ENCODE peak calls at places on chromosomes 12 and 14, in ten cellular contexts. E is activated T-cell treated with anti-CD3 and anti-CD28 coated beads for 1 hour; L is right cardiac atrium; T is esophagus squamous epithelium; U is cardiac fibroblast; C is amniotic stem cell; I is activated CD4-positive, alpha-beta T cell treated with anti-CD3 and anti-CD28 coated beads, Interleukin-2, amount 50 U/mL, for 1 hour; Z is EH; J is NCI-H1930; R is AG04450. Q is an unnamed sample.

GRCh38 chr14:100901391-100902183 is 1.9 kb downstream of the RTL1 start:
- DNase-seq in E (no peak), L (no peak), T (no peak), U (no peak), C (no peak), I (no peak), Z (no peak), J (no peak), R (no peak), Q (no peak)

GRCh38 chr12:123401753-123402683 is 18.1 kb downstream of the KMT5A start:
- DNase-seq in E (no peak), L (no peak), T (no peak), U (no peak), C (no peak), I (no peak), Z (no peak), J (no peak), R (no peak), Q (no peak)

GRCh38 chr12:114404451-114405198 is 1.3 kb downstream of the TBX5 start:
- DNase-seq in E (no peak), L (no peak), T (no peak), U (peak; percentile 41), C (no peak), I (no peak), Z (peak; percentile 49), J (no peak), R (no peak), Q (peak; percentile 52)

GRCh38 chr14:75484711-75485429 is 37.4 kb upstream of the BATF start:
- DNase-seq in E (no peak), L (no peak), T (no peak), U (no peak), C (no peak), I (no peak), Z (no peak), J (no peak), R (no peak), Q (no peak)

GRCh38 chr12:66152732-66153131 is 17.1 kb downstream of the TMBIM4 start:
- DNase-seq in E (no peak), L (no peak), T (no peak), U (peak; percentile 67), C (peak; percentile 9), I (no peak), Z (peak; percentile 46), J (no peak), R (no peak), Q (no peak)

GRCh38 chr14:105187935-105188524 is 6.9 kb upstream of the NUDT14 start:
- DNase-seq in E (no peak), L (no peak), T (no peak), U (no peak), C (no peak), I (no peak), Z (no peak), J (no peak), R (no peak), Q (no peak)

GRCh38 chr12:72465940-72466630 is 193.9 kb downstream of the TRHDE start:
- DNase-seq in E (no peak), L (no peak), T (no peak), U (no peak), C (no peak), I (no peak), Z (no peak), J (no peak), R (no peak), Q (no peak)

GRCh38 chr12:62632521-62632920 is 165.9 kb downstream of the MON2 start:
- DNase-seq in E (no peak), L (peak; percentile 91), T (no peak), U (peak; percentile 32), C (no peak), I (peak; percentile 4), Z (peak; percentile 35), J (no peak), R (no peak), Q (no peak)

GRCh38 chr12:57735952-57736742 is 2.4 kb downstream of the AGAP2 start:
- DNase-seq in E (no peak), L (peak; percentile 71), T (no peak), U (peak; percentile 30), C (no peak), I (no peak), Z (peak; percentile 60), J (peak; percentile 43), R (no peak), Q (no peak)

GRCh38 chr14:61202124-61202523 is 79.0 kb downstream of the TMEM30B start:
- DNase-seq in E (no peak), L (no peak), T (no peak), U (no peak), C (no peak), I (no peak), Z (no peak), J (no peak), R (no peak), Q (no peak)

GRCh38 chr14:58680698-58681097 is 42.9 kb downstream of the DACT1 start:
- DNase-seq in E (no peak), L (no peak), T (no peak), U (no peak), C (no peak), I (no peak), Z (no peak), J (no peak), R (no peak), Q (no peak)

GRCh38 chr12:39144613-39145061 is 239.2 kb upstream of the CPNE8 start:
- DNase-seq in E (no peak), L (peak; percentile 65), T (no peak), U (no peak), C (no peak), I (no peak), Z (no peak), J (no peak), R (no peak), Q (no peak)

GRCh38 chr12:6533653-6534157 is 612 bp upstream of the GAPDH start:
- DNase-seq in E (no peak), L (peak; percentile 92), T (no peak), U (peak; percentile 84), C (peak; percentile 77), I (peak; percentile 23), Z (peak; percentile 90), J (peak; percentile 87), R (peak; percentile 59), Q (peak; percentile 92)

GRCh38 chr14:75457648-75458165 is 29.9 kb downstream of the JDP2 start:
- DNase-seq in E (no peak), L (no peak), T (no peak), U (no peak), C (no peak), I (no peak), Z (no peak), J (no peak), R (no peak), Q (no peak)

GRCh38 chr14:94164685-94165431 is 9.3 kb upstream of the PPP4R4 start:
- DNase-seq in E (no peak), L (no peak), T (no peak), U (no peak), C (no peak), I (no peak), Z (no peak), J (no peak), R (no peak), Q (no peak)

GRCh38 chr12:15276088-15276698 is 46.1 kb upstream of the PTPRO start:
- DNase-seq in E (no peak), L (no peak), T (no peak), U (peak; percentile 75), C (no peak), I (no peak), Z (peak; percentile 64), J (peak; percentile 8), R (no peak), Q (peak; percentile 56)

GRCh38 chr14:36067428-36068187 is 108.9 kb downstream of the PTCSC3 start:
- DNase-seq in E (no peak), L (no peak), T (no peak), U (no peak), C (no peak), I (no peak), Z (no peak), J (no peak), R (no peak), Q (no peak)

Q was measured in neuronal stem cell.